ENCODE peak calls at places on chromosomes 6 and 20, in six cellular contexts. C, O, I, T, S and B are unnamed samples.

GRCh38 chr6:95266537-95267258 is 310.6 kb upstream of the MANEA start:
- DNase-seq in C (no peak), O (no peak), I (no peak), T (no peak), S (no peak), B (no peak)

GRCh38 chr20:61125076-61125475 is 127.0 kb upstream of the CDH4 start:
- DNase-seq in C (no peak), O (no peak), I (no peak), T (no peak), S (no peak), B (no peak)

GRCh38 chr20:56328861-56329260 is 29.9 kb upstream of the FAM210B start:
- DNase-seq in C (no peak), O (no peak), I (no peak), T (no peak), S (no peak), B (peak)

GRCh38 chr20:38673731-38674177 is 50.5 kb upstream of the SLC32A1 start:
- DNase-seq in C (no peak), O (peak), I (no peak), T (no peak), S (peak), B (no peak)

GRCh38 chr6:1316482-1317220 is 4.8 kb downstream of the FOXQ1 start:
- DNase-seq in C (no peak), O (peak), I (no peak), T (peak), S (no peak), B (peak)

GRCh38 chr6:108027054-108027453 is 47.5 kb downstream of the OSTM1 start:
- DNase-seq in C (no peak), O (no peak), I (no peak), T (no peak), S (no peak), B (no peak)

GRCh38 chr6:343960-344815 is 47.4 kb upstream of the IRF4 start:
- DNase-seq in C (no peak), O (no peak), I (no peak), T (no peak), S (no peak), B (no peak)

GRCh38 chr6:155880905-155881304 is 425.3 kb upstream of the NOX3 start:
- DNase-seq in C (no peak), O (no peak), I (no peak), T (no peak), S (no peak), B (no peak)

GRCh38 chr6:151783692-151784091 is 23.8 kb upstream of the ESR1 start:
- DNase-seq in C (no peak), O (no peak), I (no peak), T (no peak), S (no peak), B (no peak)

GRCh38 chr6:94323853-94324252 is 904.5 kb upstream of the EPHA7 start:
- DNase-seq in C (no peak), O (no peak), I (no peak), T (no peak), S (no peak), B (no peak)

GRCh38 chr6:157832250-157832967 is 9.4 kb downstream of the SNX9 start:
- DNase-seq in C (no peak), O (no peak), I (no peak), T (no peak), S (no peak), B (no peak)

GRCh38 chr6:149483849-149484635 is 772 bp downstream of the ZC3H12D start:
- DNase-seq in C (no peak), O (no peak), I (no peak), T (no peak), S (no peak), B (no peak)

GRCh38 chr6:150336299-150336698 is 32.5 kb upstream of the IYD start:
- DNase-seq in C (peak), O (no peak), I (no peak), T (peak), S (no peak), B (no peak)

GRCh38 chr20:3173582-3174441 is 463 bp upstream of the LZTS3 start:
- DNase-seq in C (peak), O (peak), I (peak), T (no peak), S (peak), B (peak)

GRCh38 chr20:45822863-45823262 is 4.2 kb downstream of the TNNC2 start:
- DNase-seq in C (no peak), O (no peak), I (no peak), T (no peak), S (no peak), B (peak)

GRCh38 chr20:61297981-61298380 is 45.9 kb downstream of the CDH4 start:
- DNase-seq in C (no peak), O (no peak), I (no peak), T (no peak), S (no peak), B (no peak)

GRCh38 chr6:167567142-167568033 is 242.5 kb downstream of the TTLL2 start:
- DNase-seq in C (no peak), O (no peak), I (no peak), T (no peak), S (no peak), B (no peak)

GRCh38 chr6:167565388-167565787 is 240.5 kb downstream of the TTLL2 start:
- DNase-seq in C (no peak), O (no peak), I (no peak), T (no peak), S (no peak), B (no peak)

GRCh38 chr6:167565884-167566491 is 241.1 kb downstream of the TTLL2 start:
- DNase-seq in C (no peak), O (no peak), I (no peak), T (no peak), S (peak), B (no peak)

GRCh38 chr6:167568407-167569024 is 243.6 kb downstream of the TTLL2 start:
- DNase-seq in C (no peak), O (no peak), I (no peak), T (no peak), S (no peak), B (no peak)

GRCh38 chr6:167566711-167567141 is 241.8 kb downstream of the TTLL2 start:
- DNase-seq in C (no peak), O (no peak), I (no peak), T (no peak), S (no peak), B (no peak)
- TF ChIP-seq JUND in C (no peak), O (no peak), I (no peak), T (no peak), S (no peak), B (no peak)

GRCh38 chr6:43628392-43629103 is 516 bp downstream of the GTPBP2 start:
- DNase-seq in C (peak), O (peak), I (peak), T (no peak), S (peak), B (no peak)
- TF ChIP-seq JUND in C (no peak), O (no peak), I (no peak), T (no peak), S (peak), B (no peak)

DNA sequence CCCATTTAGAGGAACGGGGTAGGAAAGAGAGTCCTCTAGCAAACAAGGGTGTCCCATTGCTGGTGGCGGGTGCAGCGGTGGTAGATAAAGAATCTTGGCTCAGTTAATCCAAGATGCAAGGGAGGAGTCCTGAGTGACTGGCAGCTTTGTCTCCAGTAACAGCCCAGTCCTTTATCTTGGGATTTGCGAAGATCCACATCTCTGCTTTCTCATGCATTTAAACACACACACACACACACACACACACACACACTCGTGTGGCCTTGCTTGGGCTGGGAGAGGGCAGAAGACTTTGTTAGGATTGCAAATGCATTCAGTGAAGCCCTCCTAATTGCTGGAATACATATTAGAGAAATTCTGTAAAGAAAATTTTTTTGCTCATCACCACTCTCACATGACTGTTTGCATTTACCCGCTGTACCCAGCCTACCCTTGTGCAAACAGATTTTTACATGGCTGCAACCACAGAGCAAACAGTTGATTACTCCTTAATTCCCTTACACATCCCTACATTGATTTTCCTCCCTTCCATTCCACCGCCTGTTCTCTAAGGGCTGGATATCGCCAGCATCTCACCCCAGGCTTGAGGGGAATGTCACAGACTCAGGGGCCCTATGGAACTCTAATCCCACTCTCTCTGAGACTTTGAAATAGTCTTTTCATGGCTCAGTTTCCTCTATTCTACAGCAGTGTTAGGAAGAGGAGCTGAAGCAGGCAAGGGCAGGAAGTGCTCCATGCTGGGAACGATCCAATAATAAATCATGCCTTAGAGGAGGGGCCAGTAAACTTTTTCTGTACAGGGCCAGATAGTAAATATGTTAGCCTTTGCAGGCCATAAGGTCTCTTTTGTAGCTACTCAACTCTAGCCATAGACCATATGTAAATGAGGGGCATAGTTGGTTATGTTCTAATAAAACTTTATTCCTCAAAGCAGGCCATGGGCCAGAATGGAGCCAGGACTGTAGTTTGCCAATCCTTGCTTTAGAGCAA is 3.5 kb downstream of the C6orf132 start:
- DNase-seq in C (no peak), O (no peak), I (no peak), T (no peak), S (no peak), B (peak)
- TF ChIP-seq JUND in C (no peak), O (no peak), I (no peak), T (no peak), S (no peak), B (no peak)

GRCh38 chr6:17214106-17214505 is 67.1 kb upstream of the RBM24 start:
- DNase-seq in C (no peak), O (no peak), I (no peak), T (no peak), S (no peak), B (no peak)
- TF ChIP-seq JUND in C (no peak), O (no peak), I (no peak), T (no peak), S (no peak), B (no peak)

DNA sequence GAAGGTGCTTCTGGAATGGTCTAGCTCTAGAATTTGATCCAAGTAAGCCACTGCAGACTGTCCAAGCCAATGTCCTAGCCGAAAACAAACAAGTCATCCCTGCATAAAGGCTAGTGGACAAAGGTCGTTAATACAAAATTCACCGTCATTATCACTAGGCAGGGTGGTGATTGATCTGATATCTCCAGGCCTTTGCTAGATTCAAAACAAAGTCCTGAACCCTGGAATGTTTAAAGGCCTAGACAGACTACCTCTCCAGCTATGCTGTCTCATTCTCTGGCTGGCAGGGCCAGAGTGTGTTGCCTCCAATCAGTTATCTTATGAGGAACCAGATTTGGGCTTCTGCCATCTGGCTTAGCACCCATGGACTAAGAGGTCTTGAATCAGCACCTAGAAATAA is 38.3 kb downstream of the MAP7 start:
- DNase-seq in C (no peak), O (no peak), I (no peak), T (no peak), S (no peak), B (no peak)
- TF ChIP-seq JUND in C (no peak), O (no peak), I (no peak), T (no peak), S (no peak), B (no peak)